ENCODE peak calls at places on chromosomes 3 and 15, in ten cellular contexts. Y is CD8-positive, alpha-beta memory T cell; E is iris pigment epithelial cell; O is A172; B is stimulated activated CD4-positive, alpha-beta T cell treated with anti-CD3 and anti-CD28 coated beads, TNF-alpha, amount 100 ng/mL, for 4 hours; L is heart left ventricle; U is activated naive CD8-positive, alpha-beta T cell treated with anti-CD3 and anti-CD28 coated beads for 36 hours; W is fibroblast of lung; Q is T-helper 2 cell; D is EH. M is an unnamed sample.

GRCh38 chr3:117036259-117036799 is 326.8 kb downstream of the TUSC7 start:
- DNase-seq in Y (no peak), E (peak; percentile 65), O (peak; percentile 5), B (no peak), L (peak; percentile 46), U (no peak), W (peak; percentile 63), Q (no peak), D (peak; percentile 98), M (peak; percentile 38)

GRCh38 chr3:148319161-148319915 is 378.4 kb upstream of the AGTR1 start:
- DNase-seq in Y (no peak), E (peak; percentile 89), O (peak; percentile 45), B (no peak), L (no peak), U (no peak), W (peak; percentile 82), Q (no peak), D (peak; percentile 83), M (peak; percentile 11)

GRCh38 chr3:120203016-120203415 is 82.0 kb downstream of the GPR156 start:
- DNase-seq in Y (no peak), E (peak; percentile 87), O (peak; percentile 57), B (no peak), L (peak; percentile 40), U (no peak), W (peak; percentile 61), Q (no peak), D (peak; percentile 86), M (no peak)

GRCh38 chr15:59335197-59335786 is 37.4 kb downstream of the MYO1E start:
- DNase-seq in Y (no peak), E (peak; percentile 28), O (no peak), B (no peak), L (no peak), U (no peak), W (peak; percentile 91), Q (no peak), D (peak; percentile 6), M (peak; percentile 83)

GRCh38 chr3:183328164-183328563 is 75.1 kb downstream of the B3GNT5 start:
- DNase-seq in Y (no peak), E (peak; percentile 16), O (peak; percentile 17), B (no peak), L (no peak), U (no peak), W (no peak), Q (no peak), D (no peak), M (peak; percentile 45)

GRCh38 chr3:52223449-52224408 is 1.7 kb downstream of the TLR9 start:
- DNase-seq in Y (no peak), E (no peak), O (no peak), B (no peak), L (no peak), U (no peak), W (no peak), Q (no peak), D (no peak), M (no peak)

GRCh38 chr15:45234562-45235235 is 17.3 kb upstream of the SLC28A2 start:
- DNase-seq in Y (no peak), E (no peak), O (no peak), B (no peak), L (no peak), U (no peak), W (no peak), Q (no peak), D (no peak), M (no peak)

GRCh38 chr15:70486012-70486411 is 277.3 kb downstream of the UACA start:
- DNase-seq in Y (no peak), E (no peak), O (no peak), B (no peak), L (no peak), U (no peak), W (no peak), Q (no peak), D (no peak), M (no peak)

GRCh38 chr3:9404680-9405079 is 7.3 kb downstream of the SETD5 start:
- DNase-seq in Y (no peak), E (no peak), O (no peak), B (no peak), L (no peak), U (no peak), W (no peak), Q (peak; percentile 8), D (no peak), M (no peak)

GRCh38 chr3:133426721-133427120 is 26.9 kb downstream of the BFSP2 start:
- DNase-seq in Y (no peak), E (peak; percentile 65), O (peak; percentile 32), B (no peak), L (no peak), U (no peak), W (peak; percentile 70), Q (no peak), D (peak; percentile 69), M (peak; percentile 39)

GRCh38 chr15:100131321-100132224 is 210.2 kb downstream of the ADAMTS17 start:
- DNase-seq in Y (no peak), E (no peak), O (no peak), B (no peak), L (peak; percentile 79), U (peak; percentile 52), W (peak; percentile 71), Q (no peak), D (no peak), M (peak; percentile 37)

GRCh38 chr3:123481071-123481470 is 32.2 kb upstream of the ADCY5 start:
- DNase-seq in Y (no peak), E (no peak), O (no peak), B (no peak), L (no peak), U (no peak), W (no peak), Q (no peak), D (no peak), M (no peak)